ENCODE peak calls at places on chromosomes 6 and 20, in six cellular contexts. L, B, S, F, Q and A are unnamed samples.

GRCh38 chr6:56663344-56663743 is 20.7 kb upstream of the DST start:
- DNase-seq in S (no peak), Q (no peak), B (no peak), L (peak; percentile 45), F (no peak), A (no peak)

GRCh38 chr20:23374441-23374840 is 12.5 kb downstream of the GZF1 start:
- DNase-seq in B (no peak), Q (no peak), F (no peak), S (no peak), L (no peak), A (no peak)

GRCh38 chr6:45472383-45472782 is 94.6 kb upstream of the SUPT3H start:
- DNase-seq in B (no peak), L (no peak), Q (no peak), S (no peak), F (no peak), A (no peak)

GRCh38 chr20:64109831-64110391 is 2.5 kb upstream of the NPBWR2 start:
- DNase-seq in B (peak; percentile 59), S (no peak), L (no peak), Q (no peak), F (no peak), A (no peak)

GRCh38 chr6:82507112-82507511 is 143.5 kb downstream of the TPBG start:
- DNase-seq in F (no peak), Q (no peak), L (no peak), B (no peak), S (no peak), A (no peak)

GRCh38 chr20:8913452-8913851 is 155.4 kb upstream of the PLCB4 start:
- DNase-seq in F (no peak), S (no peak), L (no peak), Q (no peak), B (no peak), A (no peak)

GRCh38 chr20:5504061-5504739 is 187.4 kb upstream of the PROKR2 start:
- DNase-seq in B (peak; percentile 87), F (no peak), L (no peak), S (no peak), Q (no peak), A (no peak)

GRCh38 chr20:61454053-61454452 is 202.0 kb downstream of the CDH4 start:
- DNase-seq in L (no peak), Q (no peak), S (no peak), F (no peak), B (no peak), A (no peak)

GRCh38 chr6:119077643-119078448 is 618 bp downstream of the FAM184A start:
- DNase-seq in B (peak; percentile 77), S (peak; percentile 53), Q (peak; percentile 53), F (no peak), L (peak; percentile 67), A (no peak)

GRCh38 chr6:136994782-136995181 is 50.0 kb downstream of the IL20RA start:
- DNase-seq in Q (no peak), B (no peak), S (no peak), F (no peak), L (peak; percentile 13), A (no peak)

GRCh38 chr6:136989591-136990578 is 54.9 kb downstream of the IL20RA start:
- DNase-seq in B (no peak), L (peak; percentile 28), Q (no peak), F (no peak), S (no peak), A (no peak)

GRCh38 chr6:136990754-136991153 is 54.0 kb downstream of the IL20RA start:
- DNase-seq in B (no peak), L (no peak), S (no peak), Q (no peak), F (no peak), A (no peak)

GRCh38 chr6:136991614-136992013 is 53.2 kb downstream of the IL20RA start:
- DNase-seq in Q (no peak), B (no peak), L (no peak), F (no peak), S (no peak), A (no peak)

DNA sequence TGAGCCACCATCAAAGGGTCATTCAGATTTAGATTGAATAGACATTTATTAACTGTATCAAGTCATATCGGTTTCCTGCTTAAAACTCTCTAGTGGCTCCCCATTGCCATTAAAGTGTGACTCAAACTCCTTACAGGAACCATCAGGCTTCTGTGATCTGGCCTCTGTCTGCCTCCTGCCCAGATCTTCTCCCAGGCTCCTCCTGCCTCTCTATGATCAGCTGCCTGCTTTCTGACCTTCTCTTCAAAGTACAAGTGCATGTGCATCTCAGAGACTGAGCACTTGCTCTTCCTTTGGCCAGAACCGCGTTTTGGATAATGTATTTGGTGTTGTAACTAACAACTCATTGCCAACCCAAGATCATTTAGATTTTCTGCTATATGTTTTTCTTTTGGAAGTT is 52.7 kb downstream of the IL20RA start:
- DNase-seq in Q (no peak), L (no peak), B (no peak), S (no peak), F (no peak), A (no peak)
- H3K9me3 ChIP-seq in Q (no peaks in the 10 kb centered on the region), L (no peaks in the 10 kb centered on the region), B (peaks cover 1% of the 10 kb centered on the region), S (no peaks in the 10 kb centered on the region), F (no peaks in the 10 kb centered on the region), A (no peaks in the 10 kb centered on the region)

DNA sequence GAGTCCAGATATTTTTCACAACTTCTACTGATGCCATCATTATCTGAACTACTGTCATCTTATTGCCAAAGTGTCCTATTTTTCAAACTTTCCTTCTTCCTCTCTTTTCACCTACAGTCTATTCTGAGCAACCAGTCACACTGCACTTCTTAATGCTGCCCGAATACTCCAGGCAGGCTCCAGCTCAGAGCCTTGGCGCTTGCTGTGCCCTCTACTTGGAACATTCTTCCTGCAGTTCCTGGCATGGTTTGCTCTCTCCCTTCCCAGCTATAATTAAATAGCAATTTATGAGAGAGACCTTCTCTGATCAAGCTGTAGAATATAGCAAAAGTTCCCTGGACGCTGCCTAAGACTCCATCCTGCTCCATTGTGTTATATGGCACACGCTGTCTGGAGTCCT is 831.6 kb downstream of the QKI start:
- DNase-seq in B (no peak), S (no peak), Q (no peak), F (no peak), L (no peak), A (no peak)
- H3K9me3 ChIP-seq in B (no peaks in the 10 kb centered on the region), S (no peaks in the 10 kb centered on the region), Q (no peaks in the 10 kb centered on the region), F (peaks cover 5% of the 10 kb centered on the region), L (no peaks in the 10 kb centered on the region), A (peaks cover 45% of the 10 kb centered on the region)

DNA sequence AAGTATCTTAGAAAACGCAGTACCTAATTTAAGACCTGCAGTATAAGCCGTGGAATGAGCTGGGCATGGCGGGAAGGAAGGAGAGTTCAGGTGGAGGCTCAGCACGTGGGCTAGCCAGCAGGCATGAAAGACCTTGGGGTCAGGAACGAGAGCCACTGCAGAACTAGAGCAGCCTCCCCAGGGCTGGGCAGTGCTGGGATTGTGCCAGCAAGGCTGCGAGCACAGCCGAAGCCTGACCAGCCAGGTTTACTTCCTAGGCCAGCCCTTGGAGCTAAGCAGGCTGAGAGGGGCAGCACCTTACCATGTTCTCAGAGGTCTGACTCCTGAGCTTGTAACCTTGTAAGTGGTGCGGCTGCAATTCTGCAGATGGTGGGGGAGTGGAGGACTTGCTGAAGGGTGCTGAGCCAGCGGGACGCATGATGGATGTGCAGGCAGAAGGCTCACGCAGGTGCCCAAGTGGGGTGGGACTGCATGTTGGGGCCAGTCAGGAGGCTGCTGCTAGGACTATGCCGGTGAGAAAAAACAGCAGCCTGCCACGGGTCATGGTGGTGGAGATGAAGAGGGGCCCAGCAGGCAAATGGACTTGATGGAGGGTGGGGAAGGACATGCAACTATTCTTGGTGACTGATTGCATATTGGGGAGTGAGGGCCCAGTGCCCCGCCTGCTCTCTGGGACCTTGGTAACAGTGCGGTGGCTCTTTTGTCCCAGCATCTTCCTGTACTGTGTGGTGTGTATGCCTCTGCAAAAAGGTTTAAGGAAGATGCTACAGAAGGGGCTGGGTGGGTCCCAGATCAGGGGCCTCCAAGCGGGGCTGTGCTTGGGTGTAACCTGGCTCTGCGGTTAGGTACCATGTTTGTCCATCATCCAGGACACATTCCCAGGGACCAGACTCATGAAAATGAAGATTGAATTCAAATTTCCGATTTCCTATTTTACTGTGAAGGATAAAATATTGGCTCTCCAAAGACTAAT is 37.6 kb upstream of the IRF4 start:
- DNase-seq in B (no peak), L (no peak), S (no peak), Q (no peak), F (no peak), A (no peak)
- H3K9me3 ChIP-seq in B (no peaks in the 10 kb centered on the region), L (no peaks in the 10 kb centered on the region), S (no peaks in the 10 kb centered on the region), Q (no peaks in the 10 kb centered on the region), F (peaks cover 13% of the 10 kb centered on the region), A (peaks cover 68% of the 10 kb centered on the region)

GRCh38 chr6:126546771-126547170 is 206.9 kb downstream of the CENPW start:
- DNase-seq in B (no peak), F (no peak), Q (no peak), S (no peak), L (no peak), A (no peak)

GRCh38 chr6:126553856-126554255 is 213.9 kb downstream of the CENPW start:
- DNase-seq in S (no peak), F (no peak), L (no peak), Q (no peak), B (no peak), A (no peak)

GRCh38 chr6:126548301-126548700 is 208.4 kb downstream of the CENPW start:
- DNase-seq in S (no peak), L (no peak), Q (no peak), B (no peak), F (no peak), A (no peak)

DNA sequence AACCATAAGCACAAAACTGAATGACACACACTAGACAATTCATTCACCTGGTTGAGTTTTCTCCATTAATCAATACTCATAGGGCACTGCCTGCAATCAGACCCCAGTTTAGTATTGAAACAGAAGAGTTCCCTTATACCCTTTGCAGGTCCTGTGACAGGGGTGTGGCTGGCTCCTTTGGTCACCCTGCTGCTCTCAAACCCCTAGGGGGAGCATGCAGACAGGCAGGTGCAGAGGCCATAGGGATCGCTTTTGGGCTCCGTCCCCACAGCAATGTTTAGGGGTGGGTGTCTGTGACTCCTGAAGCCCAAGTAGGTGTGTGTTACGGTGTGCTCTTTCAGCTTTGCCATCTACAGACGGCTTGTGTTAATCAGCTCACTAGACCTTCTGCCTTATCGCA is 210.4 kb downstream of the CENPW start:
- DNase-seq in Q (no peak), L (no peak), F (no peak), B (no peak), S (no peak), A (no peak)
- H3K9me3 ChIP-seq in Q (no peaks in the 10 kb centered on the region), L (no peaks in the 10 kb centered on the region), F (no peaks in the 10 kb centered on the region), B (no peaks in the 10 kb centered on the region), S (no peaks in the 10 kb centered on the region), A (no peaks in the 10 kb centered on the region)

GRCh38 chr6:88945596-88945995 is 17.8 kb downstream of the RNGTT start:
- DNase-seq in Q (no peak), F (no peak), S (no peak), L (no peak), B (no peak), A (no peak)
- H3K9me3 ChIP-seq in Q (no peaks in the 10 kb centered on the region), F (no peaks in the 10 kb centered on the region), S (no peaks in the 10 kb centered on the region), L (no peaks in the 10 kb centered on the region), B (no peaks in the 10 kb centered on the region), A (peaks cover 4% of the 10 kb centered on the region)